ENCODE peak calls at places on chromosomes 11 and 22, in four cellular contexts. One of them, this sample, is unnamed.

GRCh38 chr11:65445604-65446445 is 23.2 kb downstream of the NEAT1 start:
- DNase-seq in AG09309: peak
- DNase-seq in fibroblast of lung: peak
- DNase-seq in AG04450: no peak
- DNase-seq in this sample: no peak

GRCh38 chr11:64262271-64263002 is 11.1 kb downstream of the PLCB3 start:
- DNase-seq in AG09309: no peak
- DNase-seq in fibroblast of lung: no peak
- DNase-seq in AG04450: no peak
- DNase-seq in this sample: no peak

GRCh38 chr11:78250099-78250498 is 61.4 kb downstream of the USP35 start:
- DNase-seq in AG09309: no peak
- DNase-seq in fibroblast of lung: no peak
- DNase-seq in AG04450: no peak
- DNase-seq in this sample: no peak

GRCh38 chr22:43996170-43996980 is 27.7 kb upstream of the PARVB start:
- DNase-seq in AG09309: no peak
- DNase-seq in fibroblast of lung: no peak
- DNase-seq in AG04450: no peak
- DNase-seq in this sample: no peak

GRCh38 chr11:118530180-118530682 is 761 bp upstream of the TMEM25 start:
- DNase-seq in AG09309: no peak
- DNase-seq in fibroblast of lung: peak
- DNase-seq in AG04450: no peak
- DNase-seq in this sample: no peak

GRCh38 chr11:88521354-88522310 is 184.1 kb upstream of the CTSC start:
- DNase-seq in AG09309: no peak
- DNase-seq in fibroblast of lung: no peak
- DNase-seq in AG04450: no peak
- DNase-seq in this sample: no peak

GRCh38 chr11:44726278-44727113 is at the start of gene TSPAN18:
- DNase-seq in AG09309: no peak
- DNase-seq in fibroblast of lung: no peak
- DNase-seq in AG04450: no peak
- DNase-seq in this sample: no peak

GRCh38 chr11:123304828-123305530 is 109.9 kb upstream of the CLMP start:
- DNase-seq in AG09309: no peak
- DNase-seq in fibroblast of lung: no peak
- DNase-seq in AG04450: no peak
- DNase-seq in this sample: no peak

GRCh38 chr11:113894421-113894996 is 10.1 kb upstream of the HTR3B start:
- DNase-seq in AG09309: no peak
- DNase-seq in fibroblast of lung: no peak
- DNase-seq in AG04450: no peak
- DNase-seq in this sample: no peak

GRCh38 chr11:96472085-96472484 is 82.3 kb downstream of the JRKL start:
- DNase-seq in AG09309: no peak
- DNase-seq in fibroblast of lung: no peak
- DNase-seq in AG04450: no peak
- DNase-seq in this sample: no peak

GRCh38 chr11:75557649-75558494 is 4.2 kb upstream of the SERPINH1 start:
- DNase-seq in AG09309: peak
- DNase-seq in fibroblast of lung: peak
- DNase-seq in AG04450: peak
- DNase-seq in this sample: peak

GRCh38 chr22:38075105-38075825 is 8.7 kb downstream of the SLC16A8 start:
- DNase-seq in AG09309: no peak
- DNase-seq in fibroblast of lung: no peak
- DNase-seq in AG04450: no peak
- DNase-seq in this sample: no peak

GRCh38 chr22:38935023-38935422 is 22.4 kb upstream of the APOBEC3A start:
- DNase-seq in AG09309: no peak
- DNase-seq in fibroblast of lung: no peak
- DNase-seq in AG04450: no peak
- DNase-seq in this sample: no peak

GRCh38 chr11:65132238-65132987 is 1.9 kb downstream of the SYVN1 start:
- DNase-seq in AG09309: no peak
- DNase-seq in fibroblast of lung: no peak
- DNase-seq in AG04450: no peak
- DNase-seq in this sample: no peak

GRCh38 chr22:23696326-23696851 is 5.6 kb downstream of the RGL4 start:
- DNase-seq in AG09309: no peak
- DNase-seq in fibroblast of lung: peak
- DNase-seq in AG04450: no peak
- DNase-seq in this sample: no peak

GRCh38 chr11:79437274-79437980 is 3.4 kb downstream of the TENM4 start:
- DNase-seq in AG09309: no peak
- DNase-seq in fibroblast of lung: peak
- DNase-seq in AG04450: no peak
- DNase-seq in this sample: no peak

GRCh38 chr11:120747801-120748484 is 236.4 kb downstream of the GRIK4 start:
- DNase-seq in AG09309: no peak
- DNase-seq in fibroblast of lung: no peak
- DNase-seq in AG04450: no peak
- DNase-seq in this sample: peak

GRCh38 chr11:2837096-2837601 is 48.4 kb downstream of the CDKN1C start:
- DNase-seq in AG09309: no peak
- DNase-seq in fibroblast of lung: no peak
- DNase-seq in AG04450: no peak
- DNase-seq in this sample: no peak

GRCh38 chr11:36055356-36055755 is 111.5 kb downstream of the LDLRAD3 start:
- DNase-seq in AG09309: no peak
- DNase-seq in fibroblast of lung: no peak
- DNase-seq in AG04450: no peak
- DNase-seq in this sample: no peak

GRCh38 chr11:115157247-115157646 is 347.0 kb downstream of the CADM1 start:
- DNase-seq in AG09309: no peak
- DNase-seq in fibroblast of lung: no peak
- DNase-seq in AG04450: no peak
- DNase-seq in this sample: no peak

GRCh38 chr11:123494195-123495050 is 64.4 kb downstream of the GRAMD1B start:
- DNase-seq in AG09309: no peak
- DNase-seq in fibroblast of lung: peak
- DNase-seq in AG04450: peak
- DNase-seq in this sample: no peak

GRCh38 chr11:82796970-82797594 is 63.4 kb upstream of the FAM181B start:
- DNase-seq in AG09309: no peak
- DNase-seq in fibroblast of lung: no peak
- DNase-seq in AG04450: no peak
- DNase-seq in this sample: no peak

GRCh38 chr11:110134120-110134519 is 40.9 kb downstream of the ZC3H12C start:
- DNase-seq in AG09309: no peak
- DNase-seq in fibroblast of lung: peak
- DNase-seq in AG04450: no peak
- DNase-seq in this sample: peak

GRCh38 chr11:110720646-110721283 is 8.5 kb upstream of the ARHGAP20 start:
- DNase-seq in AG09309: no peak
- DNase-seq in fibroblast of lung: no peak
- DNase-seq in AG04450: no peak
- DNase-seq in this sample: no peak

GRCh38 chr11:33480636-33481035 is 220.0 kb downstream of the C11orf91 start:
- DNase-seq in AG09309: no peak
- DNase-seq in fibroblast of lung: no peak
- DNase-seq in AG04450: no peak
- DNase-seq in this sample: no peak

GRCh38 chr11:122115520-122116343 is at the start of gene BLID:
- DNase-seq in AG09309: no peak
- DNase-seq in fibroblast of lung: peak
- DNase-seq in AG04450: no peak
- DNase-seq in this sample: no peak

GRCh38 chr11:116379185-116379828 is 393.5 kb downstream of the BUD13 start:
- DNase-seq in AG09309: no peak
- DNase-seq in fibroblast of lung: peak
- DNase-seq in AG04450: no peak
- DNase-seq in this sample: no peak

GRCh38 chr11:18698341-18699268 is at the start of gene TMEM86A:
- DNase-seq in AG09309: no peak
- DNase-seq in fibroblast of lung: peak
- DNase-seq in AG04450: no peak
- DNase-seq in this sample: no peak

GRCh38 chr11:99952816-99953215 is 734.3 kb upstream of the ARHGAP42 start:
- DNase-seq in AG09309: no peak
- DNase-seq in fibroblast of lung: peak
- DNase-seq in AG04450: no peak
- DNase-seq in this sample: no peak

DNA sequence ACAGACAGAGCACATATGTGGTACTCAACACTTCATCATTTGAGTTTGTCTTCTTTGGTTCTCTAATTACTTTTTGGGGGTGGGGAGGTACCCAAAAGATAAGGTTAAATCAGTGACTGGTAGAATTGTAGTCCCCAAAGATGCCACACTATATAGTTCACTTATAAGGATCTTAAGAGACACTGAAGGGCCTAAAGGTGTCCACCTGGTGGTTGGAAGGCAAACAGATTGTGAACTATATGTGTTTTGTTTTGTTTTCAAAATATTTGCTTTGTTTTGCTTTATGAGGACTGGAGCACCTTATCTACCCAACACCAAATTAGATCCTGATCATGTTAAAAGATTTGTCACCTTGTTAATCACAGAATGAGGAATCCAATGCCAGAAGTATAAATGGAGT is 136.1 kb downstream of the DCDC1 start:
- DNase-seq in AG09309: no peak
- DNase-seq in fibroblast of lung: no peak
- DNase-seq in AG04450: no peak
- DNase-seq in this sample: no peak
- TF ChIP-seq CTCF in AG09309: no peak
- TF ChIP-seq CTCF in fibroblast of lung: peak
- TF ChIP-seq CTCF in AG04450: no peak
- TF ChIP-seq CTCF in this sample: peak

DNA sequence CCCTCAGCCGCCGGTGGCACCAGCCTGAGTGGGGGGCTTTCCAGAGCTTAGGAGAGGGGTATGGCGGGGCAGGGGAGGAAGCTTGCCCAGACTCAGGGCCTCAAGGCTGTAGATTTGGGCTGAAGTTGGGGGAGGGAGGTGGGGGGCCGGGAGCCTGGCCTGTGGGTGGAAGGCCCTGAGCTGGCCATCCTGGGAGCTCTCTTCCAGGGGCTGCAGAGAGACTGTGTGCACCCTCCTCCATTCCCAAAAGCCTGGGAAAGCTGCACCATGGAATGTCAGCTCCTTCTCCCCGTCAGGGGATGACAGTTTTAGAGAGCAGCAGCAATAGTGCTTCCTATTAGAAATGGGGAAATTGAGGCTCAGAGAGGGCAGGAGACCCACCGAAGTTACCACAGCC is 1.0 kb downstream of the SYT12 start:
- DNase-seq in AG09309: no peak
- DNase-seq in fibroblast of lung: peak
- DNase-seq in AG04450: no peak
- DNase-seq in this sample: no peak
- H3K4me3 ChIP-seq in AG09309: no peak
- H3K4me3 ChIP-seq in fibroblast of lung: no peak
- H3K4me3 ChIP-seq in AG04450: peak
- H3K4me3 ChIP-seq in this sample: peak

GRCh38 chr11:46305295-46305694 is 27.8 kb downstream of the CREB3L1 start:
- DNase-seq in AG09309: no peak
- DNase-seq in fibroblast of lung: no peak
- DNase-seq in AG04450: no peak
- DNase-seq in this sample: no peak
- TF ChIP-seq CTCF in AG09309: peak
- TF ChIP-seq CTCF in fibroblast of lung: peak
- TF ChIP-seq CTCF in AG04450: no peak
- TF ChIP-seq CTCF in this sample: peak

GRCh38 chr11:12112731-12113130 is 2.3 kb downstream of the MICAL2 start:
- DNase-seq in AG09309: no peak
- DNase-seq in fibroblast of lung: no peak
- DNase-seq in AG04450: no peak
- DNase-seq in this sample: no peak
- H3K4me3 ChIP-seq in AG09309: no peak
- H3K4me3 ChIP-seq in fibroblast of lung: peak
- H3K4me3 ChIP-seq in AG04450: peak
- H3K4me3 ChIP-seq in this sample: no peak

GRCh38 chr22:48154943-48155240 is 1392.4 kb downstream of the TBC1D22A start:
- DNase-seq in AG09309: no peak
- DNase-seq in fibroblast of lung: no peak
- DNase-seq in AG04450: no peak
- DNase-seq in this sample: no peak

GRCh38 chr22:48155446-48155845 is 1393.0 kb downstream of the TBC1D22A start:
- DNase-seq in AG09309: no peak
- DNase-seq in fibroblast of lung: no peak
- DNase-seq in AG04450: no peak
- DNase-seq in this sample: no peak

GRCh38 chr22:48153726-48154125 is 1391.3 kb downstream of the TBC1D22A start:
- DNase-seq in AG09309: no peak
- DNase-seq in fibroblast of lung: no peak
- DNase-seq in AG04450: no peak
- DNase-seq in this sample: no peak

GRCh38 chr22:48152916-48153315 is 1390.5 kb downstream of the TBC1D22A start:
- DNase-seq in AG09309: no peak
- DNase-seq in fibroblast of lung: no peak
- DNase-seq in AG04450: no peak
- DNase-seq in this sample: no peak

DNA sequence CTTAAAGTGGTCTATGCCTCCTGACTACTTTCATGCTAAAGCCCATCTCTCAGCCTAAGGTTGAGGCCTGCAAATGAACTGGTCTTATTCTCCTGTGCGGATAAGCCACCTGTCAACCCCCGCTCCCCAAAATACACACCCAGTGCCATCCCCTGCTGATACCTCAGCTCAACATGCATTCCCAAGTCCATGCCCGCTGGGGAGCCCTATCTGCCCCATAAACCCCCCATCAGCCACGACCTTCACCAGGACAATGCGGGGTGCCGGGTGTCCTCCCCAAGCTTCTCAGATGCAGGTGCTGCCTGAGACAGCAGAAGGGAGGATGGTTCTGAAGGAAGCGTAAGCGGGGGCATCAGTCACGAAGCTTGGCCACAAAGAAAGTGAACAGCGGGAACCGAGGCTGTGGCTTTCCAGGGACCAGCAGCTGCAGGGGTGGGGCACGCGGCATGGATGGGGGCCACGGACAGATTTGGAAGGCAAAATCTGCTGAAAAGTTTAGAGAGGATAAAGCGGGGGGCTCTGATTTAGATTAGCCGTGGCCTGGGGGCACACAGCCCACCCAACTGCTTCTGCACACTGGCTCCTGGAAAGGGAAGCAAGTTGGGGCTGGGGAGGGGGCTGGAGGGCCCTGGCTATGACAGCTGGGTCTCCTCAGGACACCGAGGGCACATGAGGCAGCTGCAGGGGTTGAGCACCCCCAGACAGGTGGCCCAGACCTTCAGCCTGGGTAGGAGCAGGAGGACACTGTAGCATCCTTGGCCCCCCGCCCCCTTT is 1391.9 kb downstream of the TBC1D22A start:
- DNase-seq in AG09309: no peak
- DNase-seq in fibroblast of lung: no peak
- DNase-seq in AG04450: no peak
- DNase-seq in this sample: no peak
- TF ChIP-seq CTCF in AG09309: no peak
- TF ChIP-seq CTCF in fibroblast of lung: no peak
- TF ChIP-seq CTCF in AG04450: no peak
- TF ChIP-seq CTCF in this sample: no peak